ENCODE peak calls at places on chromosome 15, in seven cellular contexts. S is sciatic nerve, K is T-cell, E is vagina, C is NCI-H2227 treated with DMSO at 0.1 percent for 48 hours, A is mesenchymal stem cell, M is adrenal gland. Q is an unnamed sample.

GRCh38 chr15:69466733-69467132 is 14.1 kb downstream of the RPLP1 start:
- DNase-seq in E (no peak), K (no peak), A (no peak), S (no peak), C (no peak), M (no peak), Q (no peak)

GRCh38 chr15:70120109-70120508 is 22.4 kb upstream of the TLE3 start:
- DNase-seq in E (no peak), M (no peak), K (no peak), C (no peak), S (no peak), A (no peak), Q (no peak)

GRCh38 chr15:64979252-64979710 is 10.4 kb downstream of the SPG21 start:
- DNase-seq in C (peak), K (no peak), M (no peak), A (no peak), E (no peak), S (no peak), Q (peak)

GRCh38 chr15:26867199-26868007 is 541 bp downstream of the GABRA5 start:
- DNase-seq in C (no peak), E (peak), M (no peak), A (no peak), S (no peak), K (no peak), Q (no peak)

GRCh38 chr15:96273317-96274086 is 57.0 kb upstream of the NR2F2 start:
- DNase-seq in K (no peak), A (peak), C (no peak), S (no peak), E (no peak), M (peak), Q (no peak)

GRCh38 chr15:77311618-77312398 is 108.1 kb downstream of the PEAK1 start:
- DNase-seq in K (no peak), E (no peak), A (no peak), S (no peak), C (no peak), M (no peak), Q (no peak)

GRCh38 chr15:62500325-62500724 is 335.2 kb upstream of the C2CD4B start:
- DNase-seq in M (no peak), E (no peak), A (no peak), S (no peak), C (no peak), K (no peak), Q (no peak)

GRCh38 chr15:45429974-45430792 is 51.8 kb upstream of the GATM start:
- DNase-seq in M (peak), S (peak), K (peak), E (no peak), A (peak), C (peak), Q (peak)

GRCh38 chr15:97141360-97141759 is 810.9 kb downstream of the NR2F2 start:
- DNase-seq in S (no peak), A (no peak), C (no peak), M (no peak), E (no peak), K (no peak), Q (no peak)

GRCh38 chr15:89528757-89529352 is 32.5 kb upstream of the RHCG start:
- DNase-seq in A (no peak), S (no peak), C (no peak), M (no peak), K (no peak), E (peak), Q (no peak)

GRCh38 chr15:89948796-89949195 is 36.0 kb upstream of the ARPIN start:
- DNase-seq in S (no peak), M (no peak), A (no peak), E (no peak), C (no peak), K (no peak), Q (peak)

GRCh38 chr15:34336947-34337556 is 529 bp downstream of the SLC12A6 start:
- DNase-seq in M (no peak), C (no peak), K (no peak), A (no peak), S (no peak), E (no peak), Q (peak)

GRCh38 chr15:70761046-70761445 is 2.3 kb downstream of the UACA start:
- DNase-seq in S (no peak), E (no peak), M (no peak), C (no peak), K (no peak), A (no peak), Q (no peak)

GRCh38 chr15:63953524-63953923 is 92.8 kb downstream of the DAPK2 start:
- DNase-seq in K (no peak), M (peak), A (no peak), S (no peak), E (no peak), C (no peak), Q (no peak)

GRCh38 chr15:89004726-89005030 is 83.6 kb upstream of the ABHD2 start:
- DNase-seq in A (no peak), C (no peak), K (no peak), M (no peak), E (no peak), S (no peak), Q (no peak)

GRCh38 chr15:40014390-40014789 is 24.6 kb downstream of the SRP14 start:
- DNase-seq in S (no peak), E (no peak), M (no peak), K (no peak), A (no peak), C (no peak), Q (no peak)

GRCh38 chr15:48388017-48388936 is 57.0 kb downstream of the DUT start:
- DNase-seq in A (peak), M (no peak), S (no peak), K (no peak), C (no peak), E (peak), Q (no peak)

GRCh38 chr15:64536244-64536836 is 76.0 kb downstream of the ZNF609 start:
- DNase-seq in E (no peak), S (no peak), A (peak), M (no peak), K (no peak), C (no peak), Q (no peak)

GRCh38 chr15:51193526-51193925 is 98.8 kb upstream of the TNFAIP8L3 start:
- DNase-seq in K (no peak), A (no peak), S (no peak), E (no peak), C (no peak), M (no peak), Q (no peak)

GRCh38 chr15:67178569-67179210 is 75.8 kb downstream of the AAGAB start:
- DNase-seq in K (no peak), S (peak), E (no peak), A (peak), M (no peak), C (no peak), Q (no peak)

Q was measured in hippocampal formation.